ENCODE peak calls at places on chromosome 10, in five cellular contexts. O is OCI-LY7, U is sigmoid colon, Z is transverse colon, H is fibroblast of lung. J is an unnamed sample.

GRCh38 chr10:114042895-114043531 is 653 bp upstream of the ADRB1 start:
- DNase-seq in O (peak; percentile 72), U (peak; percentile 76), Z (peak; percentile 21), H (peak; percentile 46), J (peak; percentile 40)

GRCh38 chr10:118547282-118547681 is 48.2 kb downstream of the PRLHR start:
- DNase-seq in O (no peak), U (no peak), Z (no peak), H (no peak), J (no peak)

GRCh38 chr10:43210556-43210955 is 56.3 kb downstream of the RASGEF1A start:
- DNase-seq in O (no peak), U (peak; percentile 56), Z (no peak), H (no peak), J (no peak)

GRCh38 chr10:22247636-22248035 is 29.8 kb upstream of the EBLN1 start:
- DNase-seq in O (no peak), U (no peak), Z (no peak), H (no peak), J (no peak)

GRCh38 chr10:101071266-101071884 is 9.6 kb downstream of the KAZALD1 start:
- DNase-seq in O (peak; percentile 81), U (peak; percentile 75), Z (peak; percentile 24), H (no peak), J (no peak)

GRCh38 chr10:546451-546850 is 143.0 kb downstream of the DIP2C start:
- DNase-seq in O (no peak), U (no peak), Z (no peak), H (no peak), J (no peak)

GRCh38 chr10:113957013-113957412 is 86.7 kb upstream of the ADRB1 start:
- DNase-seq in O (no peak), U (no peak), Z (no peak), H (peak; percentile 93), J (no peak)

GRCh38 chr10:30510184-30510931 is 76.4 kb downstream of the MAP3K8 start:
- DNase-seq in O (no peak), U (peak; percentile 75), Z (peak; percentile 22), H (peak; percentile 61), J (no peak)

GRCh38 chr10:70324951-70325781 is 41.4 kb upstream of the NPFFR1 start:
- DNase-seq in O (no peak), U (peak; percentile 58), Z (no peak), H (no peak), J (no peak)

GRCh38 chr10:8159628-8160165 is 105.2 kb downstream of the GATA3 start:
- DNase-seq in O (no peak), U (no peak), Z (no peak), H (no peak), J (no peak)

GRCh38 chr10:2938869-2939268 is 128.5 kb upstream of the PFKP start:
- DNase-seq in O (no peak), U (no peak), Z (no peak), H (peak; percentile 11), J (no peak)

GRCh38 chr10:96017227-96017687 is 26.1 kb upstream of the CCNJ start:
- DNase-seq in O (peak; percentile 77), U (no peak), Z (peak; percentile 21), H (peak; percentile 75), J (peak; percentile 87)

GRCh38 chr10:87656431-87657072 is 3.1 kb upstream of the PAPSS2 start:
- DNase-seq in O (peak; percentile 72), U (no peak), Z (no peak), H (peak; percentile 62), J (peak; percentile 50)

GRCh38 chr10:117228210-117228609 is 12.7 kb upstream of the SLC18A2 start:
- DNase-seq in O (no peak), U (no peak), Z (no peak), H (no peak), J (no peak)

GRCh38 chr10:37754538-37755323 is 102.7 kb downstream of the ZNF248 start:
- DNase-seq in O (peak; percentile 55), U (no peak), Z (peak; percentile 24), H (no peak), J (peak; percentile 1)

GRCh38 chr10:35824704-35825103 is 182.6 kb upstream of the FZD8 start:
- DNase-seq in O (no peak), U (no peak), Z (no peak), H (no peak), J (no peak)

GRCh38 chr10:125089486-125089885 is 70.9 kb downstream of the CTBP2 start:
- DNase-seq in O (no peak), U (peak; percentile 71), Z (no peak), H (no peak), J (no peak)

GRCh38 chr10:15211464-15211979 is 43.0 kb upstream of the NMT2 start:
- DNase-seq in O (no peak), U (no peak), Z (no peak), H (peak; percentile 69), J (no peak)

GRCh38 chr10:49162063-49162462 is 26.1 kb downstream of the TMEM273 start:
- DNase-seq in O (no peak), U (no peak), Z (no peak), H (no peak), J (no peak)

GRCh38 chr10:46222364-46222935 is 64.3 kb upstream of the ANTXRL start:
- DNase-seq in O (no peak), U (no peak), Z (no peak), H (no peak), J (no peak)

GRCh38 chr10:102310356-102311024 is 65.2 kb downstream of the GBF1 start:
- DNase-seq in O (no peak), U (no peak), Z (no peak), H (peak; percentile 44), J (peak; percentile 28)

GRCh38 chr10:42926831-42927230 is 144.2 kb downstream of the BMS1 start:
- DNase-seq in O (no peak), U (no peak), Z (no peak), H (no peak), J (no peak)

GRCh38 chr10:22341190-22341935 is 3.9 kb upstream of the SPAG6 start:
- DNase-seq in O (no peak), U (no peak), Z (no peak), H (peak; percentile 47), J (no peak)

GRCh38 chr10:26780793-26781601 is 79.8 kb downstream of the ABI1 start:
- DNase-seq in O (peak; percentile 28), U (no peak), Z (no peak), H (peak; percentile 59), J (no peak)
- H3K4me1 ChIP-seq in O (peaks cover 64% of the 10 kb centered on the region), U (peaks cover 39% of the 10 kb centered on the region), Z (peaks cover 13% of the 10 kb centered on the region), H (peaks cover 12% of the 10 kb centered on the region), J (peaks cover 28% of the 10 kb centered on the region)

GRCh38 chr10:110408943-110409342 is 88.8 kb upstream of the DUSP5 start:
- DNase-seq in O (no peak), U (no peak), Z (no peak), H (no peak), J (no peak)

GRCh38 chr10:110409488-110409887 is 88.2 kb upstream of the DUSP5 start:
- DNase-seq in O (no peak), U (no peak), Z (no peak), H (no peak), J (no peak)

GRCh38 chr10:110411047-110411410 is 86.7 kb upstream of the DUSP5 start:
- DNase-seq in O (no peak), U (peak; percentile 81), Z (no peak), H (peak; percentile 50), J (no peak)

GRCh38 chr10:110410329-110411046 is 87.2 kb upstream of the DUSP5 start:
- DNase-seq in O (no peak), U (no peak), Z (peak; percentile 77), H (peak; percentile 97), J (peak; percentile 89)

GRCh38 chr10:110409926-110410325 is 87.8 kb upstream of the DUSP5 start:
- DNase-seq in O (peak; percentile 71), U (no peak), Z (no peak), H (no peak), J (no peak)
- H3K4me3 ChIP-seq in O (peak overlapping the region; percentile 57), U (no peak overlapping the region), Z (no peak overlapping the region), H (no peak overlapping the region), J (no peak overlapping the region)

GRCh38 chr10:10160821-10161312 is 856.8 kb upstream of the CELF2 start:
- DNase-seq in O (no peak), U (no peak), Z (no peak), H (no peak), J (no peak)
- H3K4me1 ChIP-seq in O (no peaks in the 10 kb centered on the region), U (no peaks in the 10 kb centered on the region), Z (no peaks in the 10 kb centered on the region), H (no peaks in the 10 kb centered on the region), J (no peaks in the 10 kb centered on the region)

GRCh38 chr10:31704195-31704594 is 224.4 kb downstream of the ARHGAP12 start:
- DNase-seq in O (no peak), U (no peak), Z (no peak), H (no peak), J (no peak)

GRCh38 chr10:31706921-31707571 is 221.6 kb downstream of the ARHGAP12 start:
- DNase-seq in O (no peak), U (peak; percentile 77), Z (no peak), H (no peak), J (no peak)

GRCh38 chr10:31708513-31708912 is 220.1 kb downstream of the ARHGAP12 start:
- DNase-seq in O (no peak), U (no peak), Z (no peak), H (no peak), J (no peak)

GRCh38 chr10:31707578-31708411 is 220.8 kb downstream of the ARHGAP12 start:
- DNase-seq in O (peak; percentile 3), U (peak; percentile 80), Z (peak; percentile 40), H (peak; percentile 64), J (no peak)

DNA sequence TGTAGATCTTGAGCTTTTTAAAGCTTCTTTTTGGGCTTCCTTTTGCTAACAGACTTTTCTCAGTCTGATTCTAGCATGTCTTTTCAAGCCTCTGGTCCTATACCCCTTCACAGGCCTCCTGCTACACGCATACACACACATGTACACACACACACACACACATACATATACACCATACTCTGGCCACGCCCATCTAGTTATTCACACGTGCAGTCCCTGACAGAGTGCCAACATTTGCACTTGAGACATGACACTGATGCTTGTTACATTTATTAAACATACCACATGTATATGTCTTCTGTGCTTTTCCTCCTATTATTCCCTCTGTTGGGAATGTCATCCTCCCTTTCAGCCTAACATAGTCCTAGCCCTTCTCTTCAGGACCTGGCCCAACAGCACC is 222.2 kb downstream of the ARHGAP12 start:
- DNase-seq in O (no peak), U (no peak), Z (no peak), H (no peak), J (no peak)
- H3K4me3 ChIP-seq in O (no peak overlapping the region), U (no peak overlapping the region), Z (no peak overlapping the region), H (no peak overlapping the region), J (no peak overlapping the region)